ENCODE peak calls at places on chromosomes 4 and X, in eight cellular contexts. One of them, this sample, is unnamed.
A peak's percentile ranks its signal among the peaks of the same experiment; 100 is the strongest.

GRCh38 chrX:125497667-125498066 is 178.0 kb downstream of the TEX13C start:
- ATAC-seq in CD8-positive, alpha-beta T cell: no peak
- ATAC-seq in HCT116: no peak
- ATAC-seq in psoas muscle: no peak
- ATAC-seq in right cardiac atrium: no peak
- ATAC-seq in pancreas: no peak
- ATAC-seq in gastrocnemius medialis: no peak
- ATAC-seq in naive thymus-derived CD4-positive, alpha-beta T cell: no peak
- ATAC-seq in this sample: no peak

GRCh38 chr4:150250293-150250997 is 172.2 kb downstream of the DCLK2 start:
- ATAC-seq in CD8-positive, alpha-beta T cell: no peak
- ATAC-seq in HCT116: peak; percentile 36
- ATAC-seq in psoas muscle: no peak
- ATAC-seq in right cardiac atrium: no peak
- ATAC-seq in pancreas: no peak
- ATAC-seq in gastrocnemius medialis: no peak
- ATAC-seq in naive thymus-derived CD4-positive, alpha-beta T cell: no peak
- ATAC-seq in this sample: no peak

GRCh38 chr4:185680617-185681016 is 131.4 kb downstream of the SORBS2 start:
- ATAC-seq in CD8-positive, alpha-beta T cell: no peak
- ATAC-seq in HCT116: no peak
- ATAC-seq in psoas muscle: no peak
- ATAC-seq in right cardiac atrium: no peak
- ATAC-seq in pancreas: no peak
- ATAC-seq in gastrocnemius medialis: no peak
- ATAC-seq in naive thymus-derived CD4-positive, alpha-beta T cell: no peak
- ATAC-seq in this sample: no peak

GRCh38 chr4:80542747-80543146 is 207.2 kb downstream of the CFAP299 start:
- ATAC-seq in CD8-positive, alpha-beta T cell: no peak
- ATAC-seq in HCT116: no peak
- ATAC-seq in psoas muscle: no peak
- ATAC-seq in right cardiac atrium: no peak
- ATAC-seq in pancreas: no peak
- ATAC-seq in gastrocnemius medialis: no peak
- ATAC-seq in naive thymus-derived CD4-positive, alpha-beta T cell: no peak
- ATAC-seq in this sample: no peak

GRCh38 chr4:168076989-168077725 is 15.2 kb upstream of the ANXA10 start:
- ATAC-seq in CD8-positive, alpha-beta T cell: no peak
- ATAC-seq in HCT116: peak; percentile 78
- ATAC-seq in psoas muscle: peak; percentile 68
- ATAC-seq in right cardiac atrium: no peak
- ATAC-seq in pancreas: peak; percentile 77
- ATAC-seq in gastrocnemius medialis: no peak
- ATAC-seq in naive thymus-derived CD4-positive, alpha-beta T cell: no peak
- ATAC-seq in this sample: no peak

GRCh38 chr4:147192679-147193078 is 247.0 kb upstream of the TTC29 start:
- ATAC-seq in CD8-positive, alpha-beta T cell: no peak
- ATAC-seq in HCT116: no peak
- ATAC-seq in psoas muscle: no peak
- ATAC-seq in right cardiac atrium: no peak
- ATAC-seq in pancreas: no peak
- ATAC-seq in gastrocnemius medialis: no peak
- ATAC-seq in naive thymus-derived CD4-positive, alpha-beta T cell: no peak
- ATAC-seq in this sample: no peak

GRCh38 chr4:119833611-119834010 is 205.0 kb upstream of the PDE5A start:
- ATAC-seq in CD8-positive, alpha-beta T cell: no peak
- ATAC-seq in HCT116: no peak
- ATAC-seq in psoas muscle: no peak
- ATAC-seq in right cardiac atrium: no peak
- ATAC-seq in pancreas: no peak
- ATAC-seq in gastrocnemius medialis: no peak
- ATAC-seq in naive thymus-derived CD4-positive, alpha-beta T cell: no peak
- ATAC-seq in this sample: no peak

GRCh38 chr4:118410143-118410542 is 57.3 kb upstream of the PRSS12 start:
- ATAC-seq in CD8-positive, alpha-beta T cell: no peak
- ATAC-seq in HCT116: no peak
- ATAC-seq in psoas muscle: no peak
- ATAC-seq in right cardiac atrium: no peak
- ATAC-seq in pancreas: no peak
- ATAC-seq in gastrocnemius medialis: no peak
- ATAC-seq in naive thymus-derived CD4-positive, alpha-beta T cell: no peak
- ATAC-seq in this sample: no peak

GRCh38 chr4:186021461-186022167 is 47.3 kb upstream of the TLR3 start:
- ATAC-seq in CD8-positive, alpha-beta T cell: no peak
- ATAC-seq in HCT116: peak; percentile 62
- ATAC-seq in psoas muscle: peak; percentile 73
- ATAC-seq in right cardiac atrium: peak; percentile 73
- ATAC-seq in pancreas: peak; percentile 57
- ATAC-seq in gastrocnemius medialis: peak; percentile 26
- ATAC-seq in naive thymus-derived CD4-positive, alpha-beta T cell: no peak
- ATAC-seq in this sample: no peak

GRCh38 chrX:108139303-108139702 is 47.7 kb downstream of the ATG4A start:
- ATAC-seq in CD8-positive, alpha-beta T cell: no peak
- ATAC-seq in HCT116: no peak
- ATAC-seq in psoas muscle: peak; percentile 74
- ATAC-seq in right cardiac atrium: no peak
- ATAC-seq in pancreas: no peak
- ATAC-seq in gastrocnemius medialis: no peak
- ATAC-seq in naive thymus-derived CD4-positive, alpha-beta T cell: no peak
- ATAC-seq in this sample: no peak

GRCh38 chr4:27702710-27703431 is 842.2 kb downstream of the STIM2 start:
- ATAC-seq in CD8-positive, alpha-beta T cell: no peak
- ATAC-seq in HCT116: peak; percentile 70
- ATAC-seq in psoas muscle: no peak
- ATAC-seq in right cardiac atrium: no peak
- ATAC-seq in pancreas: no peak
- ATAC-seq in gastrocnemius medialis: no peak
- ATAC-seq in naive thymus-derived CD4-positive, alpha-beta T cell: no peak
- ATAC-seq in this sample: no peak

GRCh38 chr4:22410645-22411247 is 105.1 kb downstream of the ADGRA3 start:
- ATAC-seq in CD8-positive, alpha-beta T cell: no peak
- ATAC-seq in HCT116: no peak
- ATAC-seq in psoas muscle: peak; percentile 61
- ATAC-seq in right cardiac atrium: no peak
- ATAC-seq in pancreas: no peak
- ATAC-seq in gastrocnemius medialis: no peak
- ATAC-seq in naive thymus-derived CD4-positive, alpha-beta T cell: no peak
- ATAC-seq in this sample: no peak

GRCh38 chrX:13605611-13606010 is 36.2 kb downstream of the EGFL6 start:
- ATAC-seq in CD8-positive, alpha-beta T cell: no peak
- ATAC-seq in HCT116: no peak
- ATAC-seq in psoas muscle: no peak
- ATAC-seq in right cardiac atrium: no peak
- ATAC-seq in pancreas: no peak
- ATAC-seq in gastrocnemius medialis: no peak
- ATAC-seq in naive thymus-derived CD4-positive, alpha-beta T cell: no peak
- ATAC-seq in this sample: no peak

GRCh38 chr4:183808102-183808466 is 97.0 kb upstream of the STOX2 start:
- ATAC-seq in CD8-positive, alpha-beta T cell: no peak
- ATAC-seq in HCT116: no peak
- ATAC-seq in psoas muscle: no peak
- ATAC-seq in right cardiac atrium: peak; percentile 67
- ATAC-seq in pancreas: peak; percentile 84
- ATAC-seq in gastrocnemius medialis: peak; percentile 26
- ATAC-seq in naive thymus-derived CD4-positive, alpha-beta T cell: no peak
- ATAC-seq in this sample: peak; percentile 41

GRCh38 chrX:115940888-115941332 is 229.6 kb upstream of the AGTR2 start:
- ATAC-seq in CD8-positive, alpha-beta T cell: no peak
- ATAC-seq in HCT116: peak; percentile 73
- ATAC-seq in psoas muscle: peak; percentile 98
- ATAC-seq in right cardiac atrium: no peak
- ATAC-seq in pancreas: peak; percentile 99
- ATAC-seq in gastrocnemius medialis: no peak
- ATAC-seq in naive thymus-derived CD4-positive, alpha-beta T cell: peak; percentile 55
- ATAC-seq in this sample: peak; percentile 91

GRCh38 chr4:114472269-114473032 is 126.2 kb upstream of the UGT8 start:
- ATAC-seq in CD8-positive, alpha-beta T cell: no peak
- ATAC-seq in HCT116: no peak
- ATAC-seq in psoas muscle: no peak
- ATAC-seq in right cardiac atrium: no peak
- ATAC-seq in pancreas: no peak
- ATAC-seq in gastrocnemius medialis: no peak
- ATAC-seq in naive thymus-derived CD4-positive, alpha-beta T cell: no peak
- ATAC-seq in this sample: no peak

GRCh38 chr4:6869944-6870343 is 39.7 kb upstream of the TBC1D14 start:
- ATAC-seq in CD8-positive, alpha-beta T cell: no peak
- ATAC-seq in HCT116: no peak
- ATAC-seq in psoas muscle: peak; percentile 57
- ATAC-seq in right cardiac atrium: peak; percentile 28
- ATAC-seq in pancreas: no peak
- ATAC-seq in gastrocnemius medialis: no peak
- ATAC-seq in naive thymus-derived CD4-positive, alpha-beta T cell: no peak
- ATAC-seq in this sample: no peak

GRCh38 chrX:94751611-94752010 is 1077.6 kb downstream of the FAM133A start:
- ATAC-seq in CD8-positive, alpha-beta T cell: no peak
- ATAC-seq in HCT116: no peak
- ATAC-seq in psoas muscle: no peak
- ATAC-seq in right cardiac atrium: no peak
- ATAC-seq in pancreas: no peak
- ATAC-seq in gastrocnemius medialis: no peak
- ATAC-seq in naive thymus-derived CD4-positive, alpha-beta T cell: no peak
- ATAC-seq in this sample: no peak

GRCh38 chr4:146415829-146416228 is 105.9 kb downstream of the SLC10A7 start:
- ATAC-seq in CD8-positive, alpha-beta T cell: no peak
- ATAC-seq in HCT116: no peak
- ATAC-seq in psoas muscle: no peak
- ATAC-seq in right cardiac atrium: no peak
- ATAC-seq in pancreas: no peak
- ATAC-seq in gastrocnemius medialis: no peak
- ATAC-seq in naive thymus-derived CD4-positive, alpha-beta T cell: no peak
- ATAC-seq in this sample: no peak

DNA sequence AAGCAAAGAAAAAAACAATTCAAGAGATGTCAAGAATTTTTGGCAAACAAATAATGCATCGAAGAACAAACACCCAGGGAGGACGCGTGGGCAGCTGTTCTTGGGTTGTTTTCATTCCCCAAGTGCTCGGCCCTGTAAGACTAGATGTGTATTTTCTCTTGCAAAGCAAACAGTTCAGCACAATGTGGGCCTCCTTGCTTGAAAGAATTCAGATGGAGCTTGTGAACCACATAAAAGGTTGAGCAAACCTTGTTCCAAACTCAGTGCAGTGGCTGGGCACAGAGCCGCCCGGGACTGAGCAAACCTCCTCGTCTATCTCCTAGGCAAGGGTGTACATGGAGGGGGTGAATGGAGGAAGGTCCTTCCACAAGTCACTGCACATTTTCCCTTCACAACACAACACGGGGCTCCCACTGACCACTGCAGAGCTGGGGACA is 82.4 kb downstream of the HTRA3 start:
- ATAC-seq in CD8-positive, alpha-beta T cell: no peak
- ATAC-seq in HCT116: no peak
- ATAC-seq in psoas muscle: peak; percentile 50
- ATAC-seq in right cardiac atrium: peak; percentile 11
- ATAC-seq in pancreas: no peak
- ATAC-seq in gastrocnemius medialis: peak; percentile 54
- ATAC-seq in naive thymus-derived CD4-positive, alpha-beta T cell: no peak
- ATAC-seq in this sample: peak; percentile 53
- H3K27ac ChIP-seq in CD8-positive, alpha-beta T cell: no peak overlapping the region
- H3K27ac ChIP-seq in HCT116: no peak overlapping the region
- H3K27ac ChIP-seq in psoas muscle: no peak overlapping the region
- H3K27ac ChIP-seq in right cardiac atrium: no peak overlapping the region
- H3K27ac ChIP-seq in pancreas: no peak overlapping the region
- H3K27ac ChIP-seq in gastrocnemius medialis: no peak overlapping the region
- H3K27ac ChIP-seq in naive thymus-derived CD4-positive, alpha-beta T cell: no peak overlapping the region
- H3K27ac ChIP-seq in this sample: no peak overlapping the region

DNA sequence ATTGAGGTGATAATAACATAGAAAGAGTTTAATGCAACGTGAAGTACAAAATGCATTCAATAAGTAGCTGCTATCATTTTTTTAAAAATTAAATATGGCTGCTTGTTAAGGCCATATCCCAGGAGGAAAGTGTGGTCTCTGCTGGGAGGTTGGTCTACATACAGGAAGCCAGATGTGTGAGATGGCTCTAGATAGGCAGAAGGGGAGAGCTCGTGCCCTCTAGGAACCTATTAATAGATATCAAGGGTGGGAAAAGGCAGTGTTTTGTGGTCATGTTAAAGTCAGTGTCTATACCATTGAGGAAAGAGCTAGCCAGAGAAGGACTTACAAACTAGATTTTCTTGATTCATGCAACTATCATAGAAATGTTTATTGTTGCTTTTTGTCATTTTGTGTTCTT is 140.5 kb downstream of the KLHL8 start:
- ATAC-seq in CD8-positive, alpha-beta T cell: no peak
- ATAC-seq in HCT116: no peak
- ATAC-seq in psoas muscle: peak; percentile 23
- ATAC-seq in right cardiac atrium: no peak
- ATAC-seq in pancreas: no peak
- ATAC-seq in gastrocnemius medialis: no peak
- ATAC-seq in naive thymus-derived CD4-positive, alpha-beta T cell: no peak
- ATAC-seq in this sample: no peak
- H3K27ac ChIP-seq in CD8-positive, alpha-beta T cell: no peak overlapping the region
- H3K27ac ChIP-seq in HCT116: no peak overlapping the region
- H3K27ac ChIP-seq in psoas muscle: peak overlapping the region; percentile 90
- H3K27ac ChIP-seq in right cardiac atrium: peak overlapping the region; percentile 83
- H3K27ac ChIP-seq in pancreas: no peak overlapping the region
- H3K27ac ChIP-seq in gastrocnemius medialis: peak overlapping the region; percentile 80
- H3K27ac ChIP-seq in naive thymus-derived CD4-positive, alpha-beta T cell: no peak overlapping the region
- H3K27ac ChIP-seq in this sample: peak overlapping the region; percentile 85

DNA sequence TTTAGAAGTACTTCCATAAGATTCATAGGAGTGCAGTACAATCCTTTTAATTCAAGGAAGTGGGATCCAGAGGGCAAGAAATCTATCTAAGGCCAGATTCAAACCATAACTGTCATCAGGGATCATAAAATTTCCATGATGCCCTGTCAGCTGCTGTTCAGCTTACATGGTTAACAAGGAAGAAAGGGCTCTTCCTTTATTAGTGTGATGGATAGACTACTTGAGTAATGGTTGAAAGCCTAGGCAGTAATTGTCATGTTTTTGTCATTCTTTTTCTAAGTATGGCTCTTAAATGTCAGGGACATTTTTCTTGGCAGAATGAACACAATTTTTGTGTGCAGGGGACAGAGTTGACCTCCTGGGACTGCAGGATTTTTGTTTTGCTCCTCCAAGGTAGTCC is 159.8 kb upstream of the CXCL13 start:
- ATAC-seq in CD8-positive, alpha-beta T cell: no peak
- ATAC-seq in HCT116: no peak
- ATAC-seq in psoas muscle: no peak
- ATAC-seq in right cardiac atrium: no peak
- ATAC-seq in pancreas: no peak
- ATAC-seq in gastrocnemius medialis: no peak
- ATAC-seq in naive thymus-derived CD4-positive, alpha-beta T cell: no peak
- ATAC-seq in this sample: no peak
- H3K27ac ChIP-seq in CD8-positive, alpha-beta T cell: no peak overlapping the region
- H3K27ac ChIP-seq in HCT116: no peak overlapping the region
- H3K27ac ChIP-seq in psoas muscle: no peak overlapping the region
- H3K27ac ChIP-seq in right cardiac atrium: no peak overlapping the region
- H3K27ac ChIP-seq in pancreas: no peak overlapping the region
- H3K27ac ChIP-seq in gastrocnemius medialis: no peak overlapping the region
- H3K27ac ChIP-seq in naive thymus-derived CD4-positive, alpha-beta T cell: no peak overlapping the region
- H3K27ac ChIP-seq in this sample: no peak overlapping the region

DNA sequence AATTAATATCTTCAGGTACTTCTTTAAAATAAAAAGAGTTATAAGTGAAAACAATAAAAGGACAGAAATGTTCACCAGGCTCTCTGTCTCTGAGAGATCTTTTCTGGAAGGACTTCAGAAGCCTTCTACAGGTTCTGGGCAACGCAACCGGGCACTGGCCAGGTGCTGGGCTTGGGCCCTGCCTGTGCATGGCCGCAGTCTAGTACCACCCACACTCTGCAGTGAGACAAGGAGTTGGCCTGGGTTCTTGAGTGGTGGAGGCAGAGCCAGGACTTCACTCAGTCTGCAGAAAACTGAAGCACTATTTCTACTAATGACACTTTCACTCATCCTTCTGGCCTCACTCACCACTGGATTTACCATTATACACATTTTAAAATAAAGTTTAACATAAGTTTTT is 21.8 kb downstream of the TAPT1 start:
- ATAC-seq in CD8-positive, alpha-beta T cell: no peak
- ATAC-seq in HCT116: no peak
- ATAC-seq in psoas muscle: peak; percentile 52
- ATAC-seq in right cardiac atrium: peak; percentile 42
- ATAC-seq in pancreas: no peak
- ATAC-seq in gastrocnemius medialis: no peak
- ATAC-seq in naive thymus-derived CD4-positive, alpha-beta T cell: no peak
- ATAC-seq in this sample: no peak
- H3K27ac ChIP-seq in CD8-positive, alpha-beta T cell: no peak overlapping the region
- H3K27ac ChIP-seq in HCT116: no peak overlapping the region
- H3K27ac ChIP-seq in psoas muscle: no peak overlapping the region
- H3K27ac ChIP-seq in right cardiac atrium: no peak overlapping the region
- H3K27ac ChIP-seq in pancreas: no peak overlapping the region
- H3K27ac ChIP-seq in gastrocnemius medialis: no peak overlapping the region
- H3K27ac ChIP-seq in naive thymus-derived CD4-positive, alpha-beta T cell: no peak overlapping the region
- H3K27ac ChIP-seq in this sample: no peak overlapping the region

This sample was measured in gastroesophageal sphincter.